ENCODE peak calls at places on chromosomes 13 and 19, in seven cellular contexts. One of them, this sample, is unnamed.

GRCh38 chr19:54416695-54417491 is 1.6 kb downstream of the TTYH1 start:
- DNase-seq in IMR-90: no peak
- DNase-seq in GM12892: no peak
- DNase-seq in NB4: no peak
- DNase-seq in testis: no peak
- DNase-seq in A549: no peak
- DNase-seq in uterus: no peak
- DNase-seq in this sample: no peak

GRCh38 chr19:485583-486236 is 10.6 kb upstream of the MADCAM1 start:
- DNase-seq in uterus: no peak
- DNase-seq in GM12892: no peak
- DNase-seq in testis: peak
- DNase-seq in NB4: no peak
- DNase-seq in A549: no peak
- DNase-seq in IMR-90: no peak
- DNase-seq in this sample: peak

GRCh38 chr13:109166807-109167206 is 537.4 kb downstream of the MYO16 start:
- DNase-seq in A549: no peak
- DNase-seq in uterus: no peak
- DNase-seq in GM12892: no peak
- DNase-seq in testis: peak
- DNase-seq in NB4: no peak
- DNase-seq in IMR-90: no peak
- DNase-seq in this sample: no peak

GRCh38 chr13:44312898-44313551 is 60.6 kb upstream of the SERP2 start:
- DNase-seq in A549: peak
- DNase-seq in uterus: no peak
- DNase-seq in NB4: no peak
- DNase-seq in GM12892: no peak
- DNase-seq in IMR-90: peak
- DNase-seq in testis: no peak
- DNase-seq in this sample: no peak

GRCh38 chr13:113178070-113178895 is 19.8 kb downstream of the PROZ start:
- DNase-seq in A549: no peak
- DNase-seq in testis: no peak
- DNase-seq in NB4: no peak
- DNase-seq in IMR-90: peak
- DNase-seq in GM12892: no peak
- DNase-seq in uterus: no peak
- DNase-seq in this sample: no peak

GRCh38 chr13:51230473-51231105 is 8.4 kb downstream of the FAM124A start:
- DNase-seq in GM12892: no peak
- DNase-seq in A549: no peak
- DNase-seq in testis: peak
- DNase-seq in IMR-90: peak
- DNase-seq in NB4: no peak
- DNase-seq in uterus: peak
- DNase-seq in this sample: peak

GRCh38 chr19:19053508-19054314 is 10.1 kb upstream of the SLC25A42 start:
- DNase-seq in uterus: peak
- DNase-seq in IMR-90: peak
- DNase-seq in A549: peak
- DNase-seq in NB4: peak
- DNase-seq in testis: peak
- DNase-seq in GM12892: peak
- DNase-seq in this sample: peak

GRCh38 chr13:114129649-114130062 is 2.8 kb downstream of the RASA3 start:
- DNase-seq in testis: no peak
- DNase-seq in A549: no peak
- DNase-seq in IMR-90: no peak
- DNase-seq in NB4: peak
- DNase-seq in uterus: no peak
- DNase-seq in GM12892: no peak
- DNase-seq in this sample: no peak

GRCh38 chr19:33752018-33752790 is 44.5 kb upstream of the KCTD15 start:
- DNase-seq in A549: no peak
- DNase-seq in NB4: no peak
- DNase-seq in GM12892: no peak
- DNase-seq in uterus: no peak
- DNase-seq in testis: no peak
- DNase-seq in IMR-90: no peak
- DNase-seq in this sample: no peak

GRCh38 chr19:49355890-49356289 is 6.3 kb downstream of the TEAD2 start:
- DNase-seq in testis: no peak
- DNase-seq in NB4: peak
- DNase-seq in uterus: peak
- DNase-seq in GM12892: no peak
- DNase-seq in IMR-90: no peak
- DNase-seq in A549: no peak
- DNase-seq in this sample: peak

GRCh38 chr13:66887088-66887487 is 343.0 kb downstream of the PCDH9 start:
- DNase-seq in testis: no peak
- DNase-seq in IMR-90: peak
- DNase-seq in uterus: no peak
- DNase-seq in A549: no peak
- DNase-seq in NB4: no peak
- DNase-seq in GM12892: no peak
- DNase-seq in this sample: no peak

GRCh38 chr13:113112893-113113845 is 7.6 kb downstream of the F7 start:
- DNase-seq in NB4: no peak
- DNase-seq in testis: no peak
- DNase-seq in IMR-90: no peak
- DNase-seq in uterus: peak
- DNase-seq in A549: no peak
- DNase-seq in GM12892: no peak
- DNase-seq in this sample: no peak

GRCh38 chr13:95256086-95256485 is 45.2 kb downstream of the ABCC4 start:
- DNase-seq in IMR-90: peak
- DNase-seq in testis: no peak
- DNase-seq in uterus: no peak
- DNase-seq in NB4: no peak
- DNase-seq in GM12892: no peak
- DNase-seq in A549: peak
- DNase-seq in this sample: no peak

GRCh38 chr13:74562381-74562780 is 428.2 kb upstream of the KLF12 start:
- DNase-seq in IMR-90: peak
- DNase-seq in uterus: no peak
- DNase-seq in GM12892: no peak
- DNase-seq in NB4: no peak
- DNase-seq in A549: no peak
- DNase-seq in testis: no peak
- DNase-seq in this sample: no peak

GRCh38 chr19:12141405-12141736 is 1.2 kb upstream of the ZNF20 start:
- DNase-seq in NB4: no peak
- DNase-seq in IMR-90: no peak
- DNase-seq in GM12892: no peak
- DNase-seq in uterus: no peak
- DNase-seq in A549: no peak
- DNase-seq in testis: no peak
- DNase-seq in this sample: no peak

GRCh38 chr19:12139309-12139708 is 841 bp downstream of the ZNF20 start:
- DNase-seq in IMR-90: peak
- DNase-seq in NB4: no peak
- DNase-seq in GM12892: no peak
- DNase-seq in uterus: no peak
- DNase-seq in A549: no peak
- DNase-seq in testis: no peak
- DNase-seq in this sample: no peak

GRCh38 chr19:12139885-12140544 is at the start of gene ZNF20:
- DNase-seq in uterus: peak
- DNase-seq in NB4: peak
- DNase-seq in GM12892: peak
- DNase-seq in IMR-90: peak
- DNase-seq in A549: peak
- DNase-seq in testis: peak
- DNase-seq in this sample: peak

GRCh38 chr19:12137541-12137940 is 2.6 kb downstream of the ZNF20 start:
- DNase-seq in uterus: no peak
- DNase-seq in A549: no peak
- DNase-seq in NB4: peak
- DNase-seq in testis: no peak
- DNase-seq in IMR-90: no peak
- DNase-seq in GM12892: no peak
- DNase-seq in this sample: no peak

GRCh38 chr19:12140545-12141404 is 625 bp upstream of the ZNF20 start:
- DNase-seq in A549: peak
- DNase-seq in IMR-90: peak
- DNase-seq in testis: peak
- DNase-seq in NB4: peak
- DNase-seq in uterus: peak
- DNase-seq in GM12892: peak
- DNase-seq in this sample: peak
- TF ChIP-seq POLR2A in A549: no peak
- TF ChIP-seq POLR2A in IMR-90: no peak
- TF ChIP-seq POLR2A in testis: no peak
- TF ChIP-seq POLR2A in NB4: peak
- TF ChIP-seq POLR2A in uterus: no peak
- TF ChIP-seq POLR2A in GM12892: no peak
- TF ChIP-seq POLR2A in this sample: no peak

DNA sequence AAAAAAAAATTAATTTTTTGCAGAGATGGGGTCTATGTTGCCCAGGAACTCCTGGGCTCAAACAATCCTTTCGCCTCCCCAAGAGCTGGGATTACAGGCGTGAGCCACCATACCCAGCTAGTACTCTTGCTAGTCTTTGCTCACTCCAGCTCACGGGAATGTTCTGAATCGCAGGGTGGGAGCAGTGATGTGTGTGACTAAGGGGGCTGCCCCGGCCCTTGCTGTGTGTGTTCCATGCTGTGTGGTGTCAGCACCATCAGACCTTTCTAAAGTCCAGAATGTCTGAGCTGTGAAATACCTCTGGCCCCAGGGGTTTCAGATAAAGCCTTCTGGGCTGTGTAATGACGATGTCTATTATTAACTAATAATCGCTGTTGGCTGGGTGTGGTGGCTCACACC is 2.6 kb downstream of the ACP4 start:
- DNase-seq in A549: no peak
- DNase-seq in uterus: no peak
- DNase-seq in testis: no peak
- DNase-seq in GM12892: no peak
- DNase-seq in NB4: no peak
- DNase-seq in IMR-90: no peak
- DNase-seq in this sample: no peak
- TF ChIP-seq POLR2A in A549: no peak
- TF ChIP-seq POLR2A in uterus: no peak
- TF ChIP-seq POLR2A in testis: no peak
- TF ChIP-seq POLR2A in GM12892: no peak
- TF ChIP-seq POLR2A in NB4: no peak
- TF ChIP-seq POLR2A in IMR-90: no peak
- TF ChIP-seq POLR2A in this sample: no peak

DNA sequence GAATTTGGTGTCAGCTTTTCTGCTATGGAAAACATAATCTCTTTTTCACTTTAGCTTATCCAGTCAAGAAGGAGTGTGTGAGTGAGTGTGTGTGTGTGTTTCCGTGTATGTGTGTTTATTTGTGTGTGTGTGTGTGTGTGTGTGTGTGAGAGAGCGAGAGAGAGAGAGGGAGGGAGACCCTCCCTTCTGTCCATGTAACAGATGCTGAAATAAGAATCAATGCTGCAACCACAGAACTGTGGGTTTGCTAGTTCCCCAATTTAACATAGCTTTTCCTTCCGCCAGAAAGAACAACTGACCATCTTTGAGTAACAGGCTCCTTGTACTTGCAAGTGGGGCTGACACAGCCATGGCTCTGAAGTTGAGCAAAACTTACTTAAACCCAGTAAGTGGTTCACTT is 5.2 kb downstream of the LCP1 start:
- DNase-seq in uterus: no peak
- DNase-seq in testis: no peak
- DNase-seq in GM12892: no peak
- DNase-seq in A549: no peak
- DNase-seq in NB4: peak
- DNase-seq in IMR-90: no peak
- DNase-seq in this sample: no peak
- TF ChIP-seq POLR2A in uterus: no peak
- TF ChIP-seq POLR2A in testis: no peak
- TF ChIP-seq POLR2A in GM12892: peak
- TF ChIP-seq POLR2A in A549: no peak
- TF ChIP-seq POLR2A in NB4: peak
- TF ChIP-seq POLR2A in IMR-90: no peak
- TF ChIP-seq POLR2A in this sample: no peak

GRCh38 chr19:45403272-45403671 is 1.6 kb downstream of the PPP1R13L start:
- DNase-seq in A549: no peak
- DNase-seq in testis: no peak
- DNase-seq in uterus: no peak
- DNase-seq in GM12892: no peak
- DNase-seq in IMR-90: no peak
- DNase-seq in NB4: no peak
- DNase-seq in this sample: no peak

GRCh38 chr19:45406165-45406956 is at the start of gene POLR1G:
- DNase-seq in NB4: peak
- DNase-seq in uterus: peak
- DNase-seq in GM12892: peak
- DNase-seq in testis: peak
- DNase-seq in IMR-90: peak
- DNase-seq in A549: peak
- DNase-seq in this sample: peak

GRCh38 chr19:45403781-45404556 is 900 bp downstream of the PPP1R13L start:
- DNase-seq in IMR-90: no peak
- DNase-seq in testis: peak
- DNase-seq in uterus: peak
- DNase-seq in GM12892: peak
- DNase-seq in A549: peak
- DNase-seq in NB4: peak
- DNase-seq in this sample: no peak

GRCh38 chr19:45405435-45406164 is 731 bp upstream of the PPP1R13L start:
- DNase-seq in NB4: peak
- DNase-seq in A549: peak
- DNase-seq in uterus: peak
- DNase-seq in IMR-90: peak
- DNase-seq in GM12892: peak
- DNase-seq in testis: peak
- DNase-seq in this sample: peak

DNA sequence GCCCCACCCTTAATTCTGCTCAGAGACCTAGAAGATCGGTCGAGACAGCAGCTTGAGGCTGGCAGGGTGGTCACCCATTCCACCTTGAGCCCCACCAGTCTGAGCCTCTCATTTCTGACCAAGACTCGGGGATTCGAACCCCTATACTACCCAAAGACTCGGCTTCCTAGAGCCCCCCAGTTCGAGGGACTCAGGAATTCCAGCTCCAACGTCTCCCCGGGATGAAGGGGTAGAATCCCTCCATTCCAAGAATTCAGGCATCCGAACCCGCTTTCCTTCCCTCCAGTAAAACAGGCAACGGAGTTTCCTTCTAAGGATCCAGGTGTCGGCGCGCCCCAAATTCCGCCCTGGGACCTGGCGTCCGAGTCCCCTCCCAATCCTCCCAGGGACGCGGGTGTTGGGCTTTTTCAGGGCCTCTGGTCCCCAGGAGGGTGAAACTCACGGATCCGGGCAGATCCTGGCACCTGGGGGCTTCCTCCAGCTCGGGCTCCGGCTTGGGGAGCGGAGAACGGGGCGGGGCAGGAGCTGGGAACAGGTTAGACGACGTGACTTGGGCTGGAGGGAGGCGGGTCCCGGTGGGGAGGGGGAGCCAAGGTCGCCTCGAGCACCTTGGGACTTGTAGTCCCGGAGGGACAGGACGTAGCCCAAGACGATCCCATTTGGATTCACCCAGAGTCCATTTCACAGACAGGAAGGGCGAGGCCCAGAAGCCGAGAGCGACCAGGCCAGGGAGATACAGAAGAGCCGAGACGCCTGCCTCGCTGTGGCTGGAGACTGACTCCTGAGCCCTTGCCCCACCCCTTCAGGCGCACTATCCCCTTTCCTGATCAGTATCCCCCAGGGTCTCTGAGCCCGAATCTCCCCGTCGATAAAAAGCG is at the start of gene PPP1R13L:
- DNase-seq in testis: peak
- DNase-seq in A549: peak
- DNase-seq in IMR-90: peak
- DNase-seq in GM12892: peak
- DNase-seq in uterus: peak
- DNase-seq in NB4: peak
- DNase-seq in this sample: peak
- TF ChIP-seq POLR2A in testis: no peak
- TF ChIP-seq POLR2A in A549: no peak
- TF ChIP-seq POLR2A in IMR-90: no peak
- TF ChIP-seq POLR2A in GM12892: no peak
- TF ChIP-seq POLR2A in uterus: no peak
- TF ChIP-seq POLR2A in NB4: no peak
- TF ChIP-seq POLR2A in this sample: no peak

This sample was measured in adrenal gland.